ENCODE peak calls at places on chromosomes 4 and X, in four cellular contexts. F is left lung, Y is PC-3, O is nephron progenitor cell. D is an unnamed sample.

GRCh38 chr4:8912089-8912455 is 40.4 kb upstream of the HMX1 start:
- DNase-seq in F (no peak), Y (no peak), O (no peak), D (peak)

GRCh38 chr4:88017516-88018302 is 10.3 kb downstream of the PKD2 start:
- DNase-seq in F (no peak), Y (peak), O (no peak), D (no peak)

GRCh38 chr4:47623916-47624554 is 139.0 kb downstream of the ATP10D start:
- DNase-seq in F (no peak), Y (no peak), O (no peak), D (no peak)

GRCh38 chrX:13092455-13092941 is 48.1 kb upstream of the FAM9C start:
- DNase-seq in F (peak), Y (no peak), O (no peak), D (no peak)

GRCh38 chr4:185238261-185238681 is 28.9 kb downstream of the SNX25 start:
- DNase-seq in F (no peak), Y (no peak), O (no peak), D (no peak)

GRCh38 chrX:13750204-13750603 is 15.7 kb downstream of the OFD1 start:
- DNase-seq in F (no peak), Y (peak), O (no peak), D (no peak)

GRCh38 chrX:25020391-25021131 is 4.8 kb upstream of the ARX start:
- DNase-seq in F (no peak), Y (no peak), O (peak), D (no peak)

GRCh38 chr4:107153228-107153627 is 117.1 kb upstream of the DKK2 start:
- DNase-seq in F (no peak), Y (no peak), O (peak), D (no peak)

GRCh38 chr4:22686156-22686555 is 6.6 kb upstream of the GBA3 start:
- DNase-seq in F (no peak), Y (no peak), O (no peak), D (no peak)

GRCh38 chr4:38829237-38829636 is 24.6 kb upstream of the TLR1 start:
- DNase-seq in F (no peak), Y (no peak), O (no peak), D (no peak)

GRCh38 chr4:38832206-38832605 is 24.4 kb downstream of the TLR6 start:
- DNase-seq in F (no peak), Y (no peak), O (no peak), D (no peak)

GRCh38 chr4:38831653-38832052 is 25.0 kb downstream of the TLR6 start:
- DNase-seq in F (no peak), Y (no peak), O (no peak), D (no peak)

GRCh38 chr4:38834570-38834969 is 22.0 kb downstream of the TLR6 start:
- DNase-seq in F (no peak), Y (no peak), O (no peak), D (no peak)

GRCh38 chr4:38832624-38833528 is 23.7 kb downstream of the TLR6 start:
- DNase-seq in F (no peak), Y (no peak), O (no peak), D (no peak)
- TF ChIP-seq CTCF in F (no peak), Y (peak), O (no peak), D (no peak)

DNA sequence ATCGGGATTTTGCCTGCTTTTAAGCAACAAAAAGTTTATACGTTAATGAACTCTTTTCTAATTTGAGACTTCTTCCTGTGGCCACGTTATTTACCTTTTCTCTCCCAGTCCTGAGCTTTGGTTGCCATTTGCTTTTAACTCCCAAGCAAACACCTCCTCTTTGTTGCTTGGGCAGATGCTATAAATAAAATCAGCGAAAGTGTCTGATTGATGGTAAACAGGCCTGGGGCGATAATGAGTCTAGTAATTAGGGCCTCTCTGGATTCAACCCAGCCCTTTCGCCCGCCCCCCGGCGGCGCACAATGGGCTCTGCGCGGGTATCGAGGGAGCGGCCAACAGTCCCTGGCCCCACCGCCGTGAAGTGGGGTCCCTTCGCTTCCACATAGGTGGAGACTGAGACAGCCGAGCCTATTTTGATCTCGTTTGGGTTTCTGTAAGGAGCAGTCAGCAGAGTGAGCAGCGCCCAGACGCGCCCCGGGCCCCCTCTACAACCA is 791 bp downstream of the CLGN start:
- DNase-seq in F (no peak), Y (peak), O (peak), D (no peak)
- TF ChIP-seq CTCF in F (no peak), Y (peak), O (no peak), D (no peak)

DNA sequence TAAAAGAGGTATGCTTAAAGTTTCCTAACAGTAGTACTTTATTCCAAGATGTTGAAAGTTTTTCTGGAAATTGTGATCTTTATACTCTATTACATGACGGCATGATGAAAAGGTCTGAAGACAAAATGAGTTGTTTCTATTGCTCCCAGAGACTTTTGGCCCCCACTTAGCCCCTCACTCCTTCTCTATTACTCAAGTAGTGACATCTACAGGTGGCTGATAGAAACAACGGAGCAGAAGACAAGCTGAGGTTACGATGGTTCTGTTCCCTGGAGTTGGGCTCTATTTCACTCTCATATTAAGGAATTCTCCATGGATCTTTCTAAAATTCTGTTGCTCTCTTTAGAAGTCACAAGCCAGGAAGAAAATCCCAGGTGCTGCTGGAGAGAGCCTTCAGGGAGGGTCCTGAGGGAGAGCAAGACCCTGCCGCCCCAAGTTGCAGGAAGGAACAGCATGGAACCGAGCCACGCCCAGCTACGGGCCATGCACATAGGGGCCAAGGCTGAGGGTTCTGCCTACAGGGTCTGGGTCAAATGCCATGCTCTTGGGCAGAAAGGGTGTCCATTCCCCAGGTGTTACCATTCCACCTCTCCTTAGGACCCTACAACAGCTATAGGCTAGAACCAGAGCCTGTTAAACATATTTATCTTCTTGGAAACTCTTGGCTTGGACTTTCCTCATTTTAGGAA is 22.7 kb downstream of the RPL9 start:
- DNase-seq in F (no peak), Y (no peak), O (no peak), D (no peak)
- TF ChIP-seq CTCF in F (no peak), Y (peak), O (no peak), D (peak)

GRCh38 chr4:132614682-132615081 is 534.4 kb upstream of the PCDH10 start:
- DNase-seq in F (no peak), Y (no peak), O (no peak), D (no peak)
- TF ChIP-seq CTCF in F (no peak), Y (peak), O (peak), D (peak)

GRCh38 chrX:45801554-45801953 is 600.9 kb upstream of the DIPK2B start:
- DNase-seq in F (no peak), Y (peak), O (no peak), D (no peak)
- TF ChIP-seq CTCF in F (no peak), Y (peak), O (peak), D (peak)

DNA sequence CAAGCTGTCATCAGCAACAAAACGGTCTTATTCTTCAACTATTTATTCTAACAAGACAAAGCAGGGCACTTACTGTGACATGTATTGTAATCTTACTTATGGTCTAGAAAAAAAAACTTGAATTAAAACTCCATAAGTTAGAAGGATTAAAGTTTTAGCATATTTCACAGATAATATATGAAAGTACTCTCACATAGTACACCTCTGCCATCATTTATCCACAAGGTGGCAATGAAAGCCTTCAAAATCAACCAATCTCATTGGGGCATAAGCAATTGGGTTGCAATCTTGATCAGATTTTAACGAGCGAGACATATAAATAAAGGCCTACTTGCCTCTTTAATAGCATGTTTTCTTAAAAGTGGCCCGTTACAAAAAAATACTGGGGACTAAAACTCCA is 1382.9 kb downstream of the FAM133A start:
- DNase-seq in F (no peak), Y (peak), O (no peak), D (no peak)
- TF ChIP-seq CTCF in F (no peak), Y (peak), O (no peak), D (peak)

DNA sequence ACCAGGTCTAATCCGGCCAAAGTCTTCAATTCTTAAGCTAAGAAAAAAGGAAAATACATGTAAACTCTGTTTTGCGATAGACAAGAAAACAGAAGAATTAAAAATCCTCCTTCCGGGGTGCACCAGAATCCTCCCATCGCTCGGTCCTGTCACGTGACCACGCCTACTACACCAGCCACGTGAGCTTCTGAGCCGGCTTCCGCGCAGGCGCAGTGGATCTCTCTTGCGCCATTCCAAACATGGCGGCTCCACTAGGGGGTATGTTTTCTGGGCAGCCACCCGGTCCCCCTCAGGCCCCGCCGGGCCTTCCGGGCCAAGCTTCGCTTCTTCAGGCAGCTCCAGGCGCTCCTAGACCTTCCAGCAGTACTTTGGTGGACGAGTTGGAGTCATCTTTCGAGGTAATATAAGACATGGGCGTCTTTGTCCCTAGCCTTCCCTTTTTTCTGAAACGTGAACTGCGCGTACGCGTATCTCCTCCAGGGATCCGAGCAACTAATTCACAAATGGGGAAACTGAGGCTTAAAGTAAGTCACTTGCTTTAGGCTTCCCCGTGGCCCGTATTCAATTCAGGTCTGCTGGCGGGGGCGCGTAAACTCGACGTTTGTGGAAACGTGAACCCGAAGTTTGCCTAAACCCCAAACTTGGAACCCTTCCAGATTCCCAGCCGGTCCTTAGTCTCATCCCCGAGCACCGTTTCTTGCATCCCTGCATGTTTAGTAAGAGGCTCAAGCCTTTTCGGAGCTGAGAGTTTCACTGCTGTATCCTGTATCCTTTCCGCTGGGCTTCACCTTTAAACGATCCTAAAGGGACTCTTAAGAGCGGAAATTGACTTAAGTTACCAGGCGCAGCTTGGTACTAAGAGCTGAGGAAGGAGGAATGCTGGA is at the start of gene MED28:
- DNase-seq in F (peak), Y (peak), O (peak), D (peak)
- TF ChIP-seq CTCF in F (no peak), Y (no peak), O (no peak), D (no peak)

DNA sequence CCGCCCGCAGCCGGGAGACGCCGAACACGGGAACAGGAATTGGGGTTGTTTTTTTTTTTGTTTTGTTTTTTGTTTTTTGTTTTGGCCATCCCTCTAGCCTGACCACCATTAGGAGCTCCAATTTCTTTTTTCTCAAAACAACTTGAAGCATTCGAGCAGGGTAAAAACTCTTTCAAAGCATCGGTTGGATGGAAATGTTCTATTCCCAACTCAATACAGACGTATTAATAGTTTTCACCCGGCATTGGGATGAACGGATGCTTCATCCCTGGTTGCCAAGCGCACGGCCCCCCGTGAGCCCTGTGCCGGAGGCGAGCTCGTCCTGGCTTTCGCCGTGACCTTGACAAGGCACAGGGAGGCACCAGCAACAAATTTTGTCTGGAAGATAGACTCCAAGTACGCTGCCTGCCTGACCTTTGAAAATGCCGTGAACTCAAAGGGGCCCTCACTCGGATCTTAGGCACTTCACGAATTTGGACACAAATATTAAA is 352 bp upstream of the MAP3K15 start:
- DNase-seq in F (no peak), Y (peak), O (no peak), D (no peak)
- TF ChIP-seq CTCF in F (peak), Y (peak), O (no peak), D (peak)

D was measured in chondrocyte.